ENCODE peak calls at places on chromosomes 16 and 17, in four cellular contexts. P, Y, D and O are unnamed samples.

GRCh38 chr16:24336491-24336890 is 80.4 kb downstream of the CACNG3 start:
- DNase-seq in Y (no peak), P (no peak), D (no peak), O (no peak)

GRCh38 chr17:68431661-68432071 is 25.6 kb downstream of the WIPI1 start:
- DNase-seq in Y (peak; percentile 41), D (no peak), P (peak; percentile 27), O (peak; percentile 23)

GRCh38 chr17:82848022-82848592 is 8.3 kb upstream of the ZNF750 start:
- DNase-seq in P (peak; percentile 16), Y (no peak), D (no peak), O (peak; percentile 79)

GRCh38 chr17:7806592-7806991 is 27.4 kb upstream of the KDM6B start:
- DNase-seq in Y (no peak), D (no peak), P (no peak), O (no peak)

GRCh38 chr17:77861133-77861695 is 97.3 kb upstream of the TNRC6C start:
- DNase-seq in D (no peak), Y (no peak), P (no peak), O (no peak)

GRCh38 chr16:31071861-31072260 is 2.2 kb downstream of the ZNF668 start:
- DNase-seq in Y (no peak), P (peak; percentile 21), D (no peak), O (peak; percentile 94)

GRCh38 chr17:82477934-82478333 is 19.4 kb downstream of the NARF start:
- DNase-seq in D (no peak), P (no peak), Y (no peak), O (no peak)

GRCh38 chr16:10964039-10964890 is 19.9 kb downstream of the CLEC16A start:
- DNase-seq in Y (peak; percentile 78), P (peak; percentile 71), D (no peak), O (peak; percentile 86)

GRCh38 chr16:50467943-50468748 is 80.0 kb upstream of the NKD1 start:
- DNase-seq in D (no peak), P (no peak), Y (peak; percentile 81), O (no peak)

DNA sequence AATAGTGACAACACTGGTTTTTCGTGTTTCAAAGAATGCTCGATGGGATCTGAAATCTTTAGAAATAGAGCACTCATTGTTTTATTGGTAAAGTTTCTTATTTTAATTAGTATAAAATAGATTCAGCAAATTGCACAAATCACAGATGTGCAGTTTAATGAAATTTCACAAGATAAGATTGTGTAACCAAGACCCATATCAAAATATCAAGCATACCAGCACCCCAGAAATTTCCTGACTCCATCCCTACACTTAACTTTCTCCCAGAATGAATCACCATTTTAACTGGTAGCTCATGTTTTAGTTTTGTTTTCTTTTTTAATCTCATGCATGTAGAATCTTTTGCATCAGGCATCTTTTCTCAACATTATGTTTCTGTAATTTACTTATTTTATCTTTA is 185.9 kb downstream of the KCNJ2 start:
- DNase-seq in P (no peak), Y (no peak), D (no peak), O (peak; percentile 21)
- H3K9me1 ChIP-seq in P (no peaks in the 10 kb centered on the region), Y (no peaks in the 10 kb centered on the region), D (no peaks in the 10 kb centered on the region), O (no peaks in the 10 kb centered on the region)

GRCh38 chr16:35741546-35741945 is 2282.1 kb downstream of the TP53TG3F start:
- DNase-seq in P (no peak), Y (no peak), D (no peak), O (no peak)
- H3K9me1 ChIP-seq in P (no peaks in the 10 kb centered on the region), Y (no peaks in the 10 kb centered on the region), D (no peaks in the 10 kb centered on the region), O (no peaks in the 10 kb centered on the region)

DNA sequence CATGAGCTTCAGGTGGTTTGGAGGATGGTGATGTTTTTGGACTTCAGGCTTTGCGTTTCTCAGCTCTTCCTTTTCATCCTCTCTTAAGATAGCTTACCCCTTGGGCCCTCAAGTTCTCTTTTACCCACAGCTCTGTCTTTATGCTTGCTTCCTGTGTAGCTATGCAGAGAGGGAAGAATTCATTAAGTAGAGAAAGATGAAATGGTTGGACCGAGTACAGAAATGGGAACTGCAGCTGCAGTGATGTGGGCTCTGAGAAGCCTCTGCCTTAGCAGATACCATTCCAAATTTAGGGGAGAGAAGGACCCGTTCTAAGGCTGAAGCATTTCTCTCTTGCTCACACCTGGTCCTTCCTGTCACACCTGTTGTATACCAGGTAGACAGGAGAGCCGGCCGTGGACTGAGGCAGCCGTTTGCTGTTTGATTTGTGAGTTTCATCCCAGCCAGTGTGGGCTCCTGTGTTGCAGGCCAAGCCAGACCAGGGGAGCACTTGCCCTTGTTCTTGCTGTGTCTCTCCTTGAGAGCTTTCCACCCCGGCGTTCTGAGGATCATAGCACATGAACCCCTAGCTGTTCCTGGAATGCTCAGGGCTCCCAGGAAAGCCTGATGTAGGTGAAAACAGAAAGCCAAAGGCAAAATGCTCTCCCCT is 392.7 kb downstream of the CPPED1 start:
- DNase-seq in Y (no peak), D (no peak), P (no peak), O (no peak)
- H3K9me1 ChIP-seq in Y (no peaks in the 10 kb centered on the region), D (no peaks in the 10 kb centered on the region), P (no peaks in the 10 kb centered on the region), O (peaks cover 14% of the 10 kb centered on the region)

GRCh38 chr17:73877962-73878361 is 233.7 kb upstream of the SDK2 start:
- DNase-seq in P (no peak), Y (no peak), D (no peak), O (no peak)

GRCh38 chr17:73878923-73879322 is 234.7 kb upstream of the SDK2 start:
- DNase-seq in Y (no peak), D (no peak), P (no peak), O (no peak)

GRCh38 chr17:73883175-73883574 is 238.9 kb upstream of the SDK2 start:
- DNase-seq in Y (no peak), P (no peak), D (no peak), O (no peak)

GRCh38 chr17:73882590-73882989 is 238.3 kb upstream of the SDK2 start:
- DNase-seq in P (no peak), Y (no peak), D (no peak), O (no peak)

GRCh38 chr17:73879987-73880386 is 235.7 kb upstream of the SDK2 start:
- DNase-seq in Y (no peak), D (no peak), P (no peak), O (no peak)
- H3K9me1 ChIP-seq in Y (no peaks in the 10 kb centered on the region), D (no peaks in the 10 kb centered on the region), P (no peaks in the 10 kb centered on the region), O (no peaks in the 10 kb centered on the region)

GRCh38 chr17:21170829-21171228 is 43.1 kb downstream of the TMEM11 start:
- DNase-seq in D (no peak), P (no peak), Y (no peak), O (no peak)

GRCh38 chr17:21168555-21168865 is 41.7 kb downstream of the DHRS7B start:
- DNase-seq in D (no peak), P (no peak), Y (no peak), O (no peak)

GRCh38 chr17:21167303-21167702 is 40.5 kb downstream of the DHRS7B start:
- DNase-seq in P (no peak), D (no peak), Y (no peak), O (peak; percentile 5)

GRCh38 chr17:21171309-21171922 is 42.5 kb downstream of the TMEM11 start:
- DNase-seq in P (no peak), D (no peak), Y (no peak), O (no peak)

GRCh38 chr17:21169496-21169895 is 42.7 kb downstream of the DHRS7B start:
- DNase-seq in Y (no peak), P (no peak), D (no peak), O (no peak)
- H3K9me1 ChIP-seq in Y (no peaks in the 10 kb centered on the region), P (no peaks in the 10 kb centered on the region), D (no peaks in the 10 kb centered on the region), O (peaks cover 17% of the 10 kb centered on the region)

GRCh38 chr17:44384281-44384822 is 5.1 kb downstream of the ITGA2B start:
- DNase-seq in Y (no peak), D (no peak), P (no peak), O (no peak)
- H3K9me1 ChIP-seq in Y (no peaks in the 10 kb centered on the region), D (no peaks in the 10 kb centered on the region), P (no peaks in the 10 kb centered on the region), O (no peaks in the 10 kb centered on the region)